ENCODE peak calls at places on chromosomes 11 and 22, in eight cellular contexts. R is ovary, Q is psoas muscle, T is A549, O is uterus, L is astrocyte, P is right atrium auricular region, S is hepatocyte. U is an unnamed sample. For H3K4me1, the result is how much of the 10 kb centered on the place peaks cover.

GRCh38 chr11:6979365-6979764 is 40.8 kb downstream of the ZNF214 start:
- DNase-seq in R (no peak), Q (no peak), T (no peak), O (no peak), L (no peak), P (no peak), S (no peak), U (no peak)

GRCh38 chr22:36208162-36208765 is 6.7 kb upstream of the APOL4 start:
- DNase-seq in R (no peak), Q (no peak), T (no peak), O (no peak), L (no peak), P (no peak), S (no peak), U (no peak)

GRCh38 chr11:11149671-11150459 is 203.2 kb downstream of the CSNK2A3 start:
- DNase-seq in R (no peak), Q (no peak), T (no peak), O (no peak), L (no peak), P (no peak), S (no peak), U (peak)

GRCh38 chr11:10505278-10506012 is 35.5 kb downstream of the RNF141 start:
- DNase-seq in R (no peak), Q (no peak), T (no peak), O (no peak), L (peak), P (no peak), S (no peak), U (no peak)

GRCh38 chr11:59643390-59643789 is 25.4 kb downstream of the PATL1 start:
- DNase-seq in R (no peak), Q (no peak), T (no peak), O (no peak), L (no peak), P (no peak), S (no peak), U (no peak)

GRCh38 chr11:66854729-66855211 is 2.1 kb upstream of the LRFN4 start:
- DNase-seq in R (no peak), Q (peak), T (no peak), O (no peak), L (no peak), P (no peak), S (no peak), U (no peak)

GRCh38 chr11:17387811-17388210 is 648 bp downstream of the KCNJ11 start:
- DNase-seq in R (no peak), Q (peak), T (no peak), O (no peak), L (no peak), P (no peak), S (no peak), U (no peak)

GRCh38 chr11:16001899-16002426 is 354.4 kb downstream of the SOX6 start:
- DNase-seq in R (no peak), Q (no peak), T (peak), O (no peak), L (peak), P (no peak), S (peak), U (no peak)

GRCh38 chr11:58900479-58901420 is 38.5 kb upstream of the GLYATL1 start:
- DNase-seq in R (no peak), Q (peak), T (peak), O (no peak), L (peak), P (peak), S (peak), U (no peak)

GRCh38 chr22:19960491-19961200 is 19.0 kb upstream of the TXNRD2 start:
- DNase-seq in R (no peak), Q (no peak), T (no peak), O (no peak), L (no peak), P (no peak), S (no peak), U (no peak)

GRCh38 chr11:65505434-65506315 is 6.8 kb downstream of the MALAT1 start:
- DNase-seq in R (peak), Q (no peak), T (peak), O (no peak), L (peak), P (no peak), S (no peak), U (no peak)

GRCh38 chr11:130003717-130004001 is 1.0 kb upstream of the PRDM10 start:
- DNase-seq in R (no peak), Q (no peak), T (no peak), O (no peak), L (no peak), P (no peak), S (no peak), U (no peak)

GRCh38 chr11:77082838-77083552 is 16.2 kb downstream of the CAPN5 start:
- DNase-seq in R (peak), Q (peak), T (no peak), O (no peak), L (no peak), P (peak), S (no peak), U (no peak)

GRCh38 chr11:5390210-5390609 is 6.6 kb downstream of the OR51M1 start:
- DNase-seq in R (no peak), Q (no peak), T (no peak), O (no peak), L (no peak), P (no peak), S (no peak), U (no peak)
- TF ChIP-seq CTCF in R (no peak), Q (no peak), T (no peak), O (no peak), L (no peak), P (no peak), S (no peak), U (no peak)

DNA sequence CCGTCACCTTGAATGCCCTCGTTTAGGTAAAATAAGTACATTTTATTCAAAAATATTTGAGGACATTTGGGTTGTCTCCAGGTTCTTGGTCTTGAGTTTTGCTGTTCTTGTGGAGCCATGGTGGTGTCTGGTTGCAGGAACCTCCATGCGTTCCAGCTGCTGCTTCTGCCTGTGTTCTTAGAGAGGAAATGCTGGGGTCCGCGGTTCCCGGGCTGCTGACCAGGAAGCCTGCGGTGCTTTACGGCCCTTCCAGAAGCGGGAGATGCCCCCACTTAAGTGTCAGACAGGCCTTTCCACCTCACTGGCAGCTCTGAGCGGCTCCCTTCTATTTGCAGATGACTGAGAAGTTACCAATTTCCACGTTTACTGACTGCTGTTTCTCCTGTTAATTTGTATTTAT is 66.8 kb downstream of the LRP5 start:
- DNase-seq in R (no peak), Q (no peak), T (no peak), O (no peak), L (no peak), P (no peak), S (no peak), U (no peak)
- H3K4me1 ChIP-seq in R (under half), Q (half or more), T (under half), O (under half), L (under half), P (half or more), S (under half), U (half or more)

GRCh38 chr22:31075961-31076360 is 5.2 kb upstream of the SMTN start:
- DNase-seq in R (peak), Q (peak), T (no peak), O (peak), L (no peak), P (peak), S (peak), U (no peak)
- H3K27ac ChIP-seq in R (peak), Q (peak), T (no peak), O (peak), L (no peak), P (peak), S (peak), U (peak)

DNA sequence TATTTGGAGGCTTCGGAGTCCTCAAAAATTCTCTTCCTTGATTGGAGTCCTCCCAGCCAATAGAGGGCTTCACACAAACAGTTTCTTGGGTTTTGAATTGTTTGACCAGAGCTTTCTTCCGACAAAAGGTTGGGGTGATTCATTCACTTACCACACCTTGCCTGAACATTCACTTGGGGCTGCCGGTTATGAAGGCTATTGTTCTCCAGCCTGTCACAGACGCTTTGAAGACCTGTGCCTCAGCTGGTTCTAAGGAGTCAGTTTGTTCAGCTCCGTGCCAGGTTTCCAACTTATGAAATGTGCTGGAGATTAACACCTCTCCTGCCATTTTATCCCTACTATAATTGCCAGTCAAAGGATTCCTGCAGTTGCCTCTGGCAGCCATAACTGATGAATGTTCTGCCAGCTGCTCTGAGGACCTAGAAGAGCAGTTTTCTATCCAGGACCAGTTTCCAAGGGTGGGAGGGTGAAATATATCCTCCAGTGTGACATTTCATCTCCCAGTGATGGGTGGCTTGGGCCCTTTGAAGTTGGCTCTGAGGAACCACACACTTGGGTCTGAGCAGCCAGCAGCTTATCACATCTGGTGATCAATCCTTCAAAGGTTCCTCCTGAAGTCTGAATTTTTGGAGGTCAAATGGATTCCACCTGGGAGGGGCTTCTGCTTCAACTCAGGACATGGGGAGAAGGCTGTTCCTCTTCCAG is 31.4 kb downstream of the LIMK2 start:
- DNase-seq in R (no peak), Q (no peak), T (peak), O (no peak), L (peak), P (no peak), S (no peak), U (no peak)
- TF ChIP-seq CTCF in R (no peak), Q (no peak), T (no peak), O (no peak), L (no peak), P (no peak), S (no peak), U (no peak)

DNA sequence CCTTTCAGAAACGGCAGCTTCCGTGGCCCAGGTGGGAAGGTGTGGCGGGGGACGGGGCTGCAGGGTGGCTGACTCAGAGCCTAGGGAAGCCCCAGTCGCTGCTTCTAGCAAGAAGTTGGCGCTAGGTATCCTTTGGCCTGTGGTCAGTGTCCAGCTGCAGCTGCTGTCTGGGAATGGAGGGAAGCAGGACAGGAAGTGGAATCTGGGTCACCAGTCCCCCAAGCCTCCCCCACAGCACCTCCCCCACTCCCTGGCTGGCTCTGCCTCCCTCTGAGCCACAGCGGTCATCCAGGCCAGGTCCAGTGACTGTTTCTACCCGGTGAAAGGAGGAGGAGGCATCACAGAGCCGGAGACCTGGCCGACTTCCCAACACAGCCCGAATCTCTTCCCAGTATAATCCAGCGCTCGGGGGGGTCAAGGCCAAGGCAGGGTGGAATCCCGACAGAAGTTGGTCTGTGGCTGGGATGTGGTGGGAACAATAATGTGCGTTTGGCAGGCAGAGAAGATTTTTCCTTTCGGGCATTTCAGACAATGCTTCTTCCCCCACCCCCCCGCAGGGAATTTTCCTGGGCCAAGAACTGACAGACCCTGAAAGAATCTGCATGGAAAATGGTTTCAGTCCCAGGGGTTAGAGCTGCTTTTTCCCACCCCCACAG is 45.1 kb downstream of the C11orf96 start:
- DNase-seq in R (peak), Q (peak), T (no peak), O (peak), L (peak), P (peak), S (peak), U (peak)
- H3K4me1 ChIP-seq in R (under half), Q (under half), T (under half), O (under half), L (under half), P (half or more), S (under half), U (half or more)

DNA sequence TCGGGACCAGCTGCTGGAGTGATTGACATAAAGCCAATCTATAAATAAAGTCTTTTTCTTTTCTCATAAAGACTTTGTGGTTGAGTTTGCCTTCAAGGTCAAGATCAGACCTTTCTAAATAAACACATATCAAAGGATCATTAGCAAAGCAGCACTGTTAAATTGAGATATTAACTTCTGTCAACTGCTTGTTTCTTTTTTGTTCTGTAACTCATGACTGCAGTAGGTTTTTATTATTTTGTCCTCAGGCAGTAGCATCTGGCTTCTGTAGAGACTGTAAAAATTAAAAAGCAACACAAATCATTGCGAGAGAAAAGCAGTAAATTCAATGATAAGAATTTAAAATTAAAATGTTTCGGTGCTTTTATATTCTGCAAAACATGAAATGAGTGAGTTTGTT is 77.7 kb upstream of the NNMT start:
- DNase-seq in R (no peak), Q (no peak), T (no peak), O (no peak), L (no peak), P (no peak), S (no peak), U (no peak)
- H3K27ac ChIP-seq in R (no peak), Q (peak), T (no peak), O (no peak), L (no peak), P (no peak), S (no peak), U (no peak)

DNA sequence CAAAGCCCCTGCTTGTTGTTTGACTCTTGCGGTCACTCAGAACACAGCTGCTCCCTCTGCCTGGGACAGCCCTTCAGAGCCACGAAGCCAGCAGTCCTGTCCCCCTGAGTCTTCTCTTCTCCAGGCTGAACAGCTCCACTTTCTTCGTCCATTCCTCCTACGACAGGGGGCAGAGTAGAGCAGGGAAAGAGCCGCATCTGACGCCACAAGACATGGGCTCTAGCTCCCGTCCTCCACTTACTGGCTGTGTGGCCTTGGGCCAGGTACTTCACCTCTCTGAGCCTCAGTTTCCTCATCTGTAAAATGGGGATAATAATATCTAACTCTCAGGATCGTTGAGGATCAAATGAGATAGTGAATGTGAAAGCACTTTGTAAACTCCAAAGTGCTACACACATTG is 29.9 kb downstream of the CHRDL2 start:
- DNase-seq in R (no peak), Q (no peak), T (peak), O (no peak), L (no peak), P (no peak), S (no peak), U (no peak)
- TF ChIP-seq CTCF in R (no peak), Q (no peak), T (peak), O (no peak), L (no peak), P (no peak), S (peak), U (peak)

GRCh38 chr11:20362481-20362880 is 1.0 kb upstream of the HTATIP2 start:
- DNase-seq in R (no peak), Q (no peak), T (no peak), O (no peak), L (no peak), P (no peak), S (no peak), U (no peak)

GRCh38 chr11:20363149-20363499 is 390 bp upstream of the HTATIP2 start:
- DNase-seq in R (no peak), Q (no peak), T (no peak), O (no peak), L (no peak), P (no peak), S (no peak), U (no peak)

GRCh38 chr11:20363500-20364411 is at the start of gene HTATIP2:
- DNase-seq in R (peak), Q (peak), T (peak), O (peak), L (peak), P (peak), S (peak), U (no peak)

GRCh38 chr11:20367313-20367948 is 3.9 kb downstream of the HTATIP2 start:
- DNase-seq in R (peak), Q (no peak), T (peak), O (peak), L (peak), P (peak), S (peak), U (no peak)

DNA sequence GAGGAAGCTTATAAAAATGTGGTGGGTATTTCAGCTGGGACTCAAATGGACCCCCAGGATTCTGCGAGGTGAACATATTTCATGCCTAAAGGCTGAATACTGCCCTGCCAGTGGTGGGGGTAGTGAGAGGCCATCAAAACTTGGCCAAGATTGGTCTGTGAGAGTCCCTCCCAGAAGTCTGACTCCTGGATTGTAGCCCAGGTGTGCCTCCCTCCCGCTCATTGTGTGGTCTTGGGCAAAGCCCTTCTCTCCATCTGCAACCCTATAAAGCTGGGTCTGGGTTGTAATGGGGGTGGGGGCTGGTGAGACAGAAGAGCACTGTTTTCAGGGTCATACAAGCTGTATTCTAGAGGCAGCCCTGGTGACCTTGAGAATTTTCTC is 888 bp downstream of the HTATIP2 start:
- DNase-seq in R (peak), Q (no peak), T (no peak), O (no peak), L (no peak), P (no peak), S (no peak), U (no peak)
- H3K4me1 ChIP-seq in R (under half), Q (under half), T (half or more), O (under half), L (under half), P (under half), S (under half), U (under half)

DNA sequence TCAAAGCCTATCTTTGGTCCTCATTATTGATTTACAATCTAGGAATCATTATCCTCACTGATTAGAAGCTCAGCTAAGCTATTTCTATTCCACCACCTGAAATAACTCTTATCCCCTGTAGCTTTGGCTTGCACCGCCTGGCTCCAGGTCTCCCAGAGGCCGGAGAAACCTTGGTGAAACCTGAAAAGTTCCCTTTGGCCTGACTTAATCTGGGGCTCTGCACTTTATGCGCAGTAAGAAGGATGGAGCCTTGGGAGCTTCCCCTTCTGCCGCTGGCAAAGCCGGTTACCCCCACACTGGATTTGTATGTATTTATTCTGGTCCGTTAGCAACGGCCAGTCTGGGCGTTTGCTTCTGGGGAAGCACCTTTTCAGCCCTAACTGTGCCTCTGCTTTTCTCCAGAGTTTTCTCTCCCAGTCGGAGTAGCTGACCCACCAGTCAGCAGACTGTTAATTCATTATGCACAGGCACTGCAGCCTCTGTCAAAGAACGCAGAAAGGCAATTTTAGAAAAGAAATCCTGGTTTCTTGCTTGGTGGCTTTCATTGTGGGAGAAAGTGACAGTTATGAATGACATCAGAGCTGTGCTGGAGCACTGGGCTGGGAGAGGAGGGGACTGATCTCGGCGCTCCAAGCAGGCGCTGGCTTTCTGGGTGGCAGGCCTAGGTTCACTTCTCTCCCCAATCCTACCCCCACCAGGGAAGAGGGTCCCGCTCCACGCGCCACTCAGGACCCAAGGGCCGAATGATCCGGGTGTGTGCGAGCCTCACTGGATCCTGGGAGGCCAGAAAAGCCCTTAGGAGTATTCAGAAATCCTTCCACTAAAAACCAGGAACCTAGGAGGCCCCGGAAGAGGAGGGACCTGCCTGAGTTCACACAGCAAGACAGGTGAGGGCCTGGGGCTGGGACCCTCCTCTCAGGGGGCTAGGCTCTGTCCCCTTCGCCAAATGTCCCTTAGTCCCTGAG is 70.2 kb downstream of the RTL6 start:
- DNase-seq in R (no peak), Q (no peak), T (no peak), O (peak), L (no peak), P (no peak), S (no peak), U (no peak)
- H3K27ac ChIP-seq in R (no peak), Q (no peak), T (no peak), O (no peak), L (no peak), P (no peak), S (no peak), U (no peak)

U was measured in esophagus muscularis mucosa.